ENCODE peak calls at places on chromosomes 12 and 14, in six cellular contexts. E is transverse colon, A is activated B cell treated with CpG ODN at 0.5 μM for 24 hours, P is upper lobe of right lung, W is fibroblast of mammary gland, N is IMR-90. Z is an unnamed sample.

GRCh38 chr14:101022121-101022520 is 118.6 kb upstream of the RTL1 start:
- DNase-seq in E (no peak), A (no peak), P (peak; percentile 18), W (peak; percentile 21), N (no peak), Z (no peak)

GRCh38 chr12:6632026-6632978 is 3.5 kb downstream of the LPAR5 start:
- DNase-seq in E (peak; percentile 53), A (peak; percentile 51), P (no peak), W (no peak), N (no peak), Z (no peak)

GRCh38 chr12:76595056-76595455 is 35.5 kb upstream of the OSBPL8 start:
- DNase-seq in E (no peak), A (no peak), P (no peak), W (peak; percentile 74), N (no peak), Z (no peak)

GRCh38 chr12:1552978-1553471 is 41.4 kb downstream of the FBXL14 start:
- DNase-seq in E (no peak), A (no peak), P (no peak), W (peak; percentile 60), N (peak; percentile 84), Z (peak; percentile 90)

GRCh38 chr12:94150483-94151225 is 2.3 kb downstream of the PLXNC1 start:
- DNase-seq in E (peak; percentile 43), A (peak; percentile 49), P (peak; percentile 71), W (no peak), N (no peak), Z (no peak)

GRCh38 chr12:91432079-91432478 is 249.5 kb upstream of the DCN start:
- DNase-seq in E (no peak), A (no peak), P (no peak), W (peak; percentile 4), N (peak; percentile 12), Z (no peak)

GRCh38 chr12:107243316-107243715 is 150.0 kb upstream of the CRY1 start:
- DNase-seq in E (no peak), A (no peak), P (no peak), W (no peak), N (no peak), Z (no peak)

GRCh38 chr12:121388421-121388981 is 11.4 kb upstream of the RNF34 start:
- DNase-seq in E (no peak), A (no peak), P (no peak), W (peak; percentile 58), N (peak; percentile 94), Z (peak; percentile 73)

DNA sequence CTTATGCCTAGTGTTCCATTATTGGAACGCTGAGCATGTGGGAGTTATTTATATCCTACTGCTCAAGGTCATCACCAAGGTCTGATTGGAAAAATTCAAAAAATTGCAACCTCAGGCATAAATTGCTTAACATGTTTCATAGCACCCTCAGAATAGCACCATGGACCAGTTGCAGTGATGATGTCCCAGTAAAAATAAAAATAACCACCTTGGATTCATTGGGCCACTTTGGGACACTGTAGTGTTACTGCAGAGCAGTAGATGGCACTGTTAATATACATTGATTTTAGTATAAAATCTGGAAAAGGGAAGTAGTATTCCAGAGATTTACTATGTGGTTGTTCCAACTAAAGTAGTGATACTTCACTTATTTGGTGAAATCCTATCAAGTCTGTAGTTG is 31.0 kb upstream of the PTCSC3 start:
- DNase-seq in E (no peak), A (no peak), P (no peak), W (peak; percentile 22), N (peak; percentile 10), Z (no peak)
- TF ChIP-seq CTCF in E (peak; percentile 47), A (no peak), P (peak; percentile 60), W (peak; percentile 44), N (peak; percentile 52), Z (peak; percentile 56)

DNA sequence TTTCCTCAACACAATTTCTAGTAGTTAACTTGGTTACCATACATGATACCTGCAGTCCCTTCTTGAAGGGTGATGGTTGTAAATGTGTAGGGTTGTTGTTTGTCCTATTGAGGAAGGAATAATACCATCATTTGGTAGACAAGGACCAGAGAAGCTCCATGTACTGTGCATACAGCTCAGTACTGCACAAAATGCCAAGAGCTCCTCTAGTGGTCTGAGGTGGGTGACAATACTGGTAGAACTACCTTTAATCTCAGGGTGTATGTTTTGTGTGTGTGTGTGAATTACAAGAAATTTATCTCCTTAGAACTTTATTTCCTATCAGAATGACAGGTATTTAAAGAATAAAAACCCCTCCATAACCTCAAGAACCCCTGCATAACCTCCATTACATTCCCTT is 575.3 kb downstream of the TMTC2 start:
- DNase-seq in E (no peak), A (no peak), P (no peak), W (no peak), N (no peak), Z (no peak)
- TF ChIP-seq CTCF in E (no peak), A (no peak), P (no peak), W (no peak), N (no peak), Z (no peak)

DNA sequence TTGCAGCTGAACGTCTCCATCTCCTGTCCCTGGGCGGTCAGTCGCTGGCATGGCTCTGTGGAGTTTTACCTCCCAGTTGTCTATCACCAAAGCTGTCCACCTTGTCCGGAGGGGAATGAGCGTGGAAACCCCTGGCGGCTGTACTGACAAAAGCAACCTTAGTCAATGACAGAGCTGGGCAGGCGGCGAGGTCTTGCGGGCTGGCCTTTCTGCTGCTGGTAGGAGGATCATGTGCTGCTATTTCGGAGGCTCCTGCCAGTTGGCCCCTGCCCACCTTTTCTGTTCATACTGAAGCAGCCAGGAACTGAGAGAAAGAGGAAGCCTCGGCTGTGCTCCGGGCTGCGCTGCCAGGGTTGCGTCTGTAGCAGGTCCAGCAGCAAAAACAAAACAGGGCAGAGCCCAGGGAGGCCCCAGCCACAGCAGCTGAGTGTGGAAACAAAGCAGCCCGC is 57.7 kb downstream of the HMGA2 start:
- DNase-seq in E (peak; percentile 47), A (no peak), P (peak; percentile 76), W (peak; percentile 70), N (peak; percentile 38), Z (no peak)
- TF ChIP-seq CTCF in E (no peak), A (no peak), P (peak; percentile 17), W (peak; percentile 33), N (peak; percentile 1), Z (peak; percentile 52)

DNA sequence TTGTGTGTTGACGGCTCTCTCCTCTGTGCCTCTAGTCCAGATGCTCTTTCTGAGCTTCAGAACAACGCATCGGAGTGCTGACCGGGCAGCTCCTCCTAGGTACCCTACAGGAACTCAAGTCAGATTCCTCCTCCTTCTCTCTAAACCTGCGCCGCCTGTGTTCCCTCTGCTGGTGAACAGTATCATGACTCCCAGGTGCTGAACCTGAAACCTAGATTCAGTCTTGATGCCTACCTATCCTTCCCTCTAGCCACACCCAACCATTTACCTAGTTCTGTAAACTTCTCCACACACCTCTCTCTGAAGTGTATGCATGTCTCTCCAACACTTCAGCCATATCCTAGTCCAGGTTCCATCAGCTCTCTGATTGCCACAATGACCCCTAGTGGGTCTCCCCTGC is 112.7 kb downstream of the EFCAB11 start:
- DNase-seq in E (no peak), A (no peak), P (no peak), W (no peak), N (no peak), Z (no peak)
- TF ChIP-seq CTCF in E (no peak), A (no peak), P (no peak), W (no peak), N (no peak), Z (no peak)

GRCh38 chr12:53492830-53493609 is 6.2 kb downstream of the MAP3K12 start:
- DNase-seq in E (peak; percentile 93), A (peak; percentile 95), P (peak; percentile 96), W (peak; percentile 75), N (peak; percentile 80), Z (peak; percentile 80)
- TF ChIP-seq CTCF in E (no peak), A (no peak), P (no peak), W (no peak), N (no peak), Z (no peak)

DNA sequence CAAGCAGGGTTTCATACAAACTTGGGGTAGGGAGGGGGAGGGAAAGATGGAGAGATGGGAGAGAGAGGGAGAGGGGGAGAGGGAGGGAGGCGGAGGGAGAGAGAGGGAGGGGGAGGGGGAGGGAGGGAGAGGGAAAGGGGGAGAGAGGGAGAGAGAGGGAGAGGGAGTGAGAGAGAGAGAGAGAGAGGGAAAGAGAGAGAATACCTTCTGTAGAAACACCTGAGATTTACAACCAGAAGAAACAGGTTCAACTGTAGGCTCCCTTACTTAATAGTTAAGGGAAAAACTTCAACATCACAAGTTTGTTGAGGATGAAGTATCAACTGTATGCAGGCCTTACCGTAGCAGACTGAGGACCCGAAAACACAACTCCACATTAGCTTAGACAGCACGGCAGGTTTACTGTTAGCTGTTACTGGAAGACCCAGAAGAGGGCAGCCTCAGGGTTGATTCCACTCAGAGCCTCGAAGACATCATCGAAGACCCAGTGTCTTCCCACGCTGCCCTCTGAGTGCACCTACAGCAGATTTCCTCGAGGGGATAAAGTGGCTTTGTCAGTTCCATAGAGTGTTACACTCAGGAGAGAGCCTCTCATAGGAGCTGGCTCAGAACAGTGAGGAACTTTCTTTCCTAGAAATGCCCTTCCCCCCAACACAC is 72.4 kb downstream of the NT5DC3 start:
- DNase-seq in E (no peak), A (no peak), P (no peak), W (no peak), N (no peak), Z (no peak)
- TF ChIP-seq CTCF in E (no peak), A (no peak), P (no peak), W (no peak), N (no peak), Z (no peak)

GRCh38 chr14:34883954-34884353 is 8.8 kb upstream of the BAZ1A start:
- DNase-seq in E (no peak), A (no peak), P (no peak), W (no peak), N (no peak), Z (no peak)
- TF ChIP-seq CTCF in E (no peak), A (no peak), P (no peak), W (no peak), N (no peak), Z (no peak)

GRCh38 chr12:100651108-100651507 is 77.6 kb downstream of the GAS2L3 start:
- DNase-seq in E (no peak), A (no peak), P (no peak), W (no peak), N (no peak), Z (no peak)

GRCh38 chr12:100652488-100652887 is 79.0 kb downstream of the GAS2L3 start:
- DNase-seq in E (no peak), A (no peak), P (no peak), W (no peak), N (no peak), Z (no peak)

GRCh38 chr12:100646896-100647295 is 73.4 kb downstream of the GAS2L3 start:
- DNase-seq in E (no peak), A (no peak), P (no peak), W (no peak), N (no peak), Z (no peak)

GRCh38 chr12:100656141-100656540 is 82.7 kb downstream of the GAS2L3 start:
- DNase-seq in E (no peak), A (no peak), P (no peak), W (no peak), N (no peak), Z (no peak)

GRCh38 chr12:100651694-100652093 is 78.2 kb downstream of the GAS2L3 start:
- DNase-seq in E (no peak), A (no peak), P (no peak), W (no peak), N (no peak), Z (no peak)
- TF ChIP-seq CTCF in E (no peak), A (no peak), P (no peak), W (no peak), N (no peak), Z (no peak)

GRCh38 chr12:132284071-132284492 is 45.3 kb downstream of the GALNT9 start:
- DNase-seq in E (no peak), A (no peak), P (no peak), W (peak; percentile 42), N (peak; percentile 12), Z (peak; percentile 21)
- TF ChIP-seq CTCF in E (no peak), A (no peak), P (peak; percentile 10), W (peak; percentile 50), N (peak; percentile 38), Z (peak; percentile 63)

Z was measured in HFFc6.